ENCODE peak calls at places on chromosomes 1 and 21, in ten cellular contexts. B is HuH-7.5, V is heart left ventricle, P is breast epithelium, F is NCI-H1417, R is AG04449, Y is fibroblast of the aortic adventitia, W is keratinocyte, C is ELR, U is thoracic aorta. A is an unnamed sample.

GRCh38 chr1:241413386-241413785 is 56.4 kb upstream of the RGS7 start:
- DNase-seq in B (no peak), V (no peak), P (no peak), F (no peak), R (no peak), Y (peak), W (no peak), C (peak), U (no peak), A (no peak)

GRCh38 chr21:30194701-30195299 is 21.1 kb downstream of the CLDN8 start:
- DNase-seq in B (no peak), V (no peak), P (no peak), F (peak), R (no peak), Y (peak), W (peak), C (peak), U (no peak), A (no peak)

GRCh38 chr1:211697356-211697755 is 21.9 kb upstream of the NEK2 start:
- DNase-seq in B (no peak), V (peak), P (no peak), F (no peak), R (no peak), Y (no peak), W (no peak), C (no peak), U (no peak), A (no peak)

GRCh38 chr1:95384570-95384969 is 150.6 kb downstream of the RWDD3 start:
- DNase-seq in B (no peak), V (peak), P (no peak), F (no peak), R (no peak), Y (peak), W (peak), C (peak), U (no peak), A (no peak)

GRCh38 chr1:235724716-235725115 is 75.1 kb upstream of the GNG4 start:
- DNase-seq in B (no peak), V (no peak), P (no peak), F (no peak), R (no peak), Y (no peak), W (no peak), C (no peak), U (no peak), A (no peak)

GRCh38 chr1:160375788-160376524 is 9.1 kb downstream of the NHLH1 start:
- DNase-seq in B (no peak), V (no peak), P (no peak), F (no peak), R (no peak), Y (no peak), W (no peak), C (peak), U (no peak), A (no peak)

GRCh38 chr1:230064283-230064682 is 2.8 kb upstream of the GALNT2 start:
- DNase-seq in B (no peak), V (no peak), P (no peak), F (no peak), R (no peak), Y (no peak), W (no peak), C (peak), U (no peak), A (no peak)

GRCh38 chr1:63663301-63663700 is 70.1 kb downstream of the PGM1 start:
- DNase-seq in B (no peak), V (no peak), P (no peak), F (no peak), R (no peak), Y (peak), W (no peak), C (peak), U (no peak), A (no peak)

GRCh38 chr1:75841421-75841820 is 44.7 kb downstream of the MSH4 start:
- DNase-seq in B (no peak), V (no peak), P (no peak), F (no peak), R (no peak), Y (no peak), W (no peak), C (no peak), U (no peak), A (no peak)

GRCh38 chr1:151990058-151990855 is 3.4 kb downstream of the S100A10 start:
- DNase-seq in B (no peak), V (no peak), P (no peak), F (no peak), R (no peak), Y (no peak), W (no peak), C (no peak), U (no peak), A (no peak)

GRCh38 chr1:172144445-172145060 is 275.9 kb upstream of the C1orf105 start:
- DNase-seq in B (no peak), V (peak), P (no peak), F (no peak), R (peak), Y (peak), W (no peak), C (peak), U (peak), A (peak)

GRCh38 chr1:44828003-44828651 is 14.9 kb downstream of the PTCH2 start:
- DNase-seq in B (no peak), V (peak), P (no peak), F (no peak), R (no peak), Y (no peak), W (no peak), C (no peak), U (no peak), A (no peak)

GRCh38 chr1:158045639-158046038 is 52.2 kb downstream of the KIRREL1 start:
- DNase-seq in B (no peak), V (no peak), P (no peak), F (no peak), R (peak), Y (peak), W (no peak), C (peak), U (no peak), A (no peak)

GRCh38 chr1:59506952-59507351 is 210.1 kb downstream of the FGGY start:
- DNase-seq in B (no peak), V (no peak), P (no peak), F (no peak), R (no peak), Y (peak), W (no peak), C (no peak), U (no peak), A (no peak)

GRCh38 chr1:37596182-37596667 is 488 bp upstream of the GNL2 start:
- DNase-seq in B (no peak), V (no peak), P (no peak), F (no peak), R (no peak), Y (no peak), W (no peak), C (no peak), U (no peak), A (no peak)

GRCh38 chr1:23380719-23381118 is 11.1 kb upstream of the ZNF436 start:
- DNase-seq in B (no peak), V (no peak), P (no peak), F (no peak), R (no peak), Y (no peak), W (no peak), C (no peak), U (no peak), A (no peak)

GRCh38 chr21:34092241-34092921 is 19.0 kb downstream of the MRPS6 start:
- DNase-seq in B (no peak), V (no peak), P (no peak), F (peak), R (no peak), Y (no peak), W (no peak), C (no peak), U (no peak), A (no peak)

GRCh38 chr1:196590012-196590708 is 18.1 kb downstream of the KCNT2 start:
- DNase-seq in B (no peak), V (no peak), P (no peak), F (no peak), R (no peak), Y (no peak), W (no peak), C (no peak), U (no peak), A (no peak)

GRCh38 chr1:27603320-27603961 is 503 bp downstream of the AHDC1 start:
- DNase-seq in B (peak), V (peak), P (no peak), F (peak), R (no peak), Y (no peak), W (no peak), C (peak), U (no peak), A (no peak)

GRCh38 chr1:21217812-21218596 is 41.3 kb upstream of the EIF4G3 start:
- DNase-seq in B (peak), V (peak), P (no peak), F (no peak), R (no peak), Y (peak), W (no peak), C (peak), U (no peak), A (no peak)

A was measured in GOT3.